ENCODE peak calls at places on chromosome 14, in four cellular contexts. J is progenitor cell of endocrine pancreas, D is WTC11, G is GM23338. Z is an unnamed sample.

GRCh38 chr14:104546591-104547309 is 32.8 kb upstream of the C14orf180 start:
- DNase-seq in J (no peak), D (no peak), G (no peak), Z (no peak)

GRCh38 chr14:102939820-102940561 is 17.5 kb downstream of the AMN start:
- DNase-seq in J (no peak), D (no peak), G (no peak), Z (no peak)

GRCh38 chr14:33657478-33657877 is 293.4 kb downstream of the EGLN3 start:
- DNase-seq in J (no peak), D (no peak), G (no peak), Z (no peak)

GRCh38 chr14:63875311-63875710 is 22.5 kb downstream of the SYNE2 start:
- DNase-seq in J (no peak), D (no peak), G (no peak), Z (no peak)

GRCh38 chr14:38389666-38390065 is 133.8 kb upstream of the CLEC14A start:
- DNase-seq in J (no peak), D (no peak), G (no peak), Z (no peak)

GRCh38 chr14:72868500-72868899 is 25.4 kb downstream of the DPF3 start:
- DNase-seq in J (no peak), D (no peak), G (no peak), Z (no peak)

GRCh38 chr14:67018720-67019119 is 170.5 kb upstream of the GARIN2 start:
- DNase-seq in J (no peak), D (no peak), G (no peak), Z (no peak)

GRCh38 chr14:81662570-81663161 is 129.0 kb upstream of the SEL1L start:
- DNase-seq in J (no peak), D (no peak), G (no peak), Z (no peak)

GRCh38 chr14:34711169-34711568 is 3.2 kb downstream of the CFL2 start:
- DNase-seq in J (no peak), D (no peak), G (no peak), Z (no peak)

GRCh38 chr14:92549853-92550244 is 36.3 kb downstream of the RIN3 start:
- DNase-seq in J (no peak), D (no peak), G (no peak), Z (no peak)

GRCh38 chr14:68789798-68790655 is 2.8 kb downstream of the ZFP36L1 start:
- DNase-seq in J (no peak), D (no peak), G (peak), Z (no peak)

GRCh38 chr14:53881161-53881846 is 75.3 kb downstream of the BMP4 start:
- DNase-seq in J (no peak), D (no peak), G (no peak), Z (no peak)

GRCh38 chr14:54256156-54256555 is 140.7 kb upstream of the CDKN3 start:
- DNase-seq in J (no peak), D (no peak), G (no peak), Z (no peak)

GRCh38 chr14:38973083-38973700 is 129.8 kb downstream of the SEC23A start:
- DNase-seq in J (no peak), D (no peak), G (no peak), Z (no peak)

GRCh38 chr14:106605548-106606448 is 1079.4 kb downstream of the TMEM121 start:
- DNase-seq in J (no peak), D (no peak), G (no peak), Z (no peak)

GRCh38 chr14:104604461-104605449 is at the start of gene TMEM179:
- DNase-seq in J (peak), D (peak), G (peak), Z (peak)

DNA sequence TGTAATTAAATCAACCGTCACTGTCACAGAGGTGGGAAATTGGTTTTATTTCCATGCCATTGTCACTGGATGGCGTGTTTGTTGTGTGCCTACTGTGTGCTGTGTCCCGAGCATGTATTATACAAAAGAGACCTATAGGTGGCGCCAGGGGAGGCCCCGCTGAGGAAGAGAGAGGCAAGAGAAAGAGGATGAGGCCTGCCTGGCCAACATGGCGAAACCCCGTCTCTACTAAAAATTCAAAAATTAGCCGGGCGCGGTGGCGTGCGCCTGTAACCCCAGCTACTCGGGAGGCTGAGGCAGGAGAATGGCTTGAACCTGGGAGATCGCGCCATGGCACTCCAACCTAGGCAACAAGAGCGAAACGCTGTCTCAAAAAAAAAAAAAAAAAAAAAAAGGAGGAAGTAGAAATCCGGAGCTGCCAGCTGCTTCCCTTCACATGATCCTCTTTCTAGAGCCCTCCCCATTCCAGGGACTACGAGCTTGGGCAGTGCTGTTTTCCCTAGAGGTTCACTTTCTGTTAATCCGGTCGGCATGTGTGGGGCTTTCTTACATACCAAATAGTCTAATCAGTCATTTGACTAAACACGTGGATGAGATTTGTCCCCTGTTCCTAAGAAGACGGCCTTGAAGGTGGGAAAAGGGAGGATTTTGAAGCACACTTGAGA is 6.4 kb upstream of the CCDC175 start:
- DNase-seq in J (no peak), D (peak), G (peak), Z (no peak)
- TF ChIP-seq CTCF in J (no peak), D (peak), G (peak), Z (no peak)

GRCh38 chr14:51244591-51244990 is 4.5 kb downstream of the TMX1 start:
- DNase-seq in J (no peak), D (no peak), G (no peak), Z (no peak)

GRCh38 chr14:51240804-51241380 is 845 bp downstream of the TMX1 start:
- DNase-seq in J (no peak), D (no peak), G (no peak), Z (no peak)

GRCh38 chr14:51239813-51240803 is at the start of gene TMX1:
- DNase-seq in J (peak), D (peak), G (peak), Z (peak)

GRCh38 chr14:51246032-51246431 is 6.0 kb downstream of the TMX1 start:
- DNase-seq in J (no peak), D (no peak), G (peak), Z (no peak)

GRCh38 chr14:51242545-51243490 is 2.8 kb downstream of the TMX1 start:
- DNase-seq in J (no peak), D (peak), G (peak), Z (peak)
- TF ChIP-seq CTCF in J (no peak), D (no peak), G (no peak), Z (no peak)

GRCh38 chr14:97802430-97802829 is 1005.2 kb downstream of the VRK1 start:
- DNase-seq in J (no peak), D (no peak), G (no peak), Z (no peak)
- TF ChIP-seq CTCF in J (no peak), D (no peak), G (no peak), Z (no peak)

DNA sequence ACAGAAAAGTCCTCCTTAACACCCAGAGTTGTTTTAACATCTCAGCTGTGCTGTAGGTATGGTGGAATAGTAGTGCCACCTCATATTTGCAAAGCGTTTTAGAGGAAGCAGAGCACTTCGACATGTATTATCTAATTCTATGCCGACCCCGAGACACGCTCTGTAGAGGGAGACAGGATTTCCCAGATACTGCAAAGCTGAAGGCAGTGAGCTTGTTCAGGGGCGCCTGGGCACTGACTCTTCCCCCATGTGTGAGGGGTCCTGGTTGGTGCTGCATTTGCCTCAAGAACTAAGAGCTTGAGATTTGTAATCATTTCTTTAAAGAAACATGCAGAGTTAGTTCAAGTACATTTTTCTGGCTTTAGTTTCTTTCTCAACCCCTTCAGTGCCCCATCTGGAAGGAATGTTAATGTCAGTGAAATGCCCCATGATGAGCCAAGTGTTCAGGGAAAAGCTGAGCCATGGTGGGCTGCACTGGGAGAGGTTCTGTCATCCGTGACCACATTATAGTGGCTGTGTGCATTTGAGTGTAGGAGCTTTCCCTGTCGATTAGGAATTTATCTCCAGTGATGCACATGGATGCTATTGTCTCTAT is 66.3 kb downstream of the MBIP start:
- DNase-seq in J (no peak), D (no peak), G (peak), Z (peak)
- TF ChIP-seq CTCF in J (peak), D (no peak), G (peak), Z (peak)

GRCh38 chr14:65940056-65940735 is 527.7 kb downstream of the FUT8 start:
- DNase-seq in J (no peak), D (no peak), G (peak), Z (peak)
- TF ChIP-seq CTCF in J (peak), D (no peak), G (peak), Z (peak)

DNA sequence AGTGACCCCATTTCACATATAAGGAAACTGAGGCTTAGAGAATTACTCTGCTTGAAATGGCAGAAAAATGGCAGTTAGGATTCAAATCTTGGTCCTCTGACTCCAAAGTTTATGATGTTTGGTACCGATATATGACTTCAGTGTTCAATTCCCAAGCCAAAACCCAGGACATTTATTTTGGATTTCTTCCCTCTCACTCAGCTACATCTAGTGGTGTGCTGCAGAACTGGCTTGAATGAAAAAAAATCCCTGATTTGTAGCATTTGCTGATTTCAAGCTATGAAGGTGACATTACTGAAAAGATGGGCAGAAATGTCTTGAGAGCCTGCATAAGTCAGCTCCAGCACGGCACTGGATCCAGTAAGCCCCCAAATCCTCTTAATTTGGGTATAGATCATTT is 106.4 kb downstream of the EFCAB11 start:
- DNase-seq in J (no peak), D (no peak), G (peak), Z (no peak)
- TF ChIP-seq CTCF in J (peak), D (no peak), G (peak), Z (no peak)

GRCh38 chr14:95256776-95257060 is 63.0 kb downstream of the CLMN start:
- DNase-seq in J (no peak), D (no peak), G (no peak), Z (no peak)
- TF ChIP-seq CTCF in J (no peak), D (no peak), G (no peak), Z (no peak)

GRCh38 chr14:50719911-50720759 is 52.0 kb upstream of the SAV1 start:
- DNase-seq in J (no peak), D (no peak), G (no peak), Z (no peak)

GRCh38 chr14:50711043-50711442 is 42.9 kb upstream of the SAV1 start:
- DNase-seq in J (no peak), D (no peak), G (no peak), Z (no peak)

GRCh38 chr14:50718949-50719348 is 50.8 kb upstream of the SAV1 start:
- DNase-seq in J (no peak), D (no peak), G (no peak), Z (no peak)

GRCh38 chr14:50717826-50718225 is 49.7 kb upstream of the SAV1 start:
- DNase-seq in J (no peak), D (no peak), G (no peak), Z (no peak)

DNA sequence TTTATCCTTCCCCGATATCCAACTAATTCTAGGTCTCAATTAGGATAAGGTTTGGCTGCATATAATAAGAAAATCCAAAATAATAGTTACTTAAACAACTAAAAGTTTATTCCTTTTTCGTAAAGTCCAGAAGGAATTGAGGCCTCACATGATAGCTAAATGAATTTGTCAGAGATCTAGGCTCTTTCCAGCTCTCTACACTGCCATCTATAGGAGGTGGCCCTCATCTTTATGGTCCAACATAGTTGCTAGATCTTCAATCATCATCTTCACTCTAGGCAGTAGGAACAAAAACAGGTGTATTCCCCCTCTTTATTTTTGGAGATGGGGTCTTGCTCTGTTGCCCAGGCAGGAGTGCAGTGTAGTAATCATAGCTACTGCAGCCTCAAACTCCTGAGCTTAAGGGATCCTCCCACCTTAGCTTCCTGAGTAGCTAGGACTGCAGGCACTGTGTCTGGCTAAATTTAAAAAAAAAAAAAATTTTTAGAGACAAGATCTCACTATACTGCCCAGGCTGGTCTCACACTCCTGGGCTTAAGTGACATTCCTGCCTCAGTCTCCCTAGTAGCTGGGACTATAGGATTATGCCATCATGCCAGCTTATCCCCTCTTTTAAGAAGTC is 46.5 kb upstream of the SAV1 start:
- DNase-seq in J (no peak), D (no peak), G (peak), Z (no peak)
- TF ChIP-seq CTCF in J (peak), D (no peak), G (peak), Z (peak)